ENCODE peak calls at places on chromosomes 16 and 17, in five cellular contexts. D, J, S, X and H are unnamed samples.

GRCh38 chr16:57394444-57394843 is 10.1 kb upstream of the CCL17 start:
- DNase-seq in S (no peak), D (no peak), X (no peak), J (peak), H (no peak)

GRCh38 chr16:64475627-64476351 is 646.1 kb downstream of the CDH11 start:
- DNase-seq in J (peak), D (no peak), S (no peak), X (no peak), H (no peak)

GRCh38 chr17:79484600-79485398 is 126.1 kb downstream of the RBFOX3 start:
- DNase-seq in S (no peak), X (no peak), J (no peak), D (no peak), H (no peak)

GRCh38 chr16:49543315-49543946 is 169.8 kb downstream of the C16orf78 start:
- DNase-seq in J (no peak), D (no peak), X (no peak), S (peak), H (no peak)

GRCh38 chr17:45794840-45795239 is 10.7 kb downstream of the CRHR1 start:
- DNase-seq in X (no peak), S (peak), J (no peak), D (no peak), H (no peak)

GRCh38 chr17:56727876-56728617 is 105.7 kb downstream of the C17orf67 start:
- DNase-seq in J (no peak), S (no peak), D (no peak), X (no peak), H (no peak)

GRCh38 chr17:40074871-40075215 is 12.1 kb downstream of the THRA start:
- DNase-seq in J (no peak), X (no peak), S (no peak), D (no peak), H (no peak)

GRCh38 chr17:79528592-79529125 is 82.2 kb downstream of the RBFOX3 start:
- DNase-seq in J (no peak), D (no peak), S (no peak), X (no peak), H (no peak)

GRCh38 chr16:66930189-66930588 is 4.0 kb downstream of the CIAO2B start:
- DNase-seq in S (no peak), X (no peak), D (no peak), J (peak), H (no peak)

GRCh38 chr16:22623351-22623781 is 112.7 kb downstream of the NPIPB5 start:
- DNase-seq in J (peak), S (no peak), X (no peak), D (no peak), H (no peak)

GRCh38 chr16:4346205-4346781 is 4.8 kb downstream of the PAM16 start:
- DNase-seq in X (no peak), D (no peak), S (no peak), J (no peak), H (no peak)

GRCh38 chr17:71846561-71846960 is 274.3 kb upstream of the SOX9 start:
- DNase-seq in D (no peak), X (no peak), S (no peak), J (no peak), H (no peak)

GRCh38 chr16:22192261-22193133 is 13.6 kb upstream of the EEF2K start:
- DNase-seq in S (peak), D (peak), J (peak), X (peak), H (peak)

GRCh38 chr16:84600343-84601229 is 17.3 kb downstream of the COTL1 start:
- DNase-seq in J (no peak), X (peak), D (no peak), S (no peak), H (peak)

GRCh38 chr16:2082171-2082982 is 34.6 kb downstream of the TSC2 start:
- DNase-seq in X (no peak), J (peak), S (no peak), D (no peak), H (no peak)

GRCh38 chr17:28471127-28471453 is 2.4 kb upstream of the SLC13A2 start:
- DNase-seq in J (no peak), D (no peak), X (no peak), S (no peak), H (no peak)

GRCh38 chr17:82230627-82231311 is 1.9 kb downstream of the SLC16A3 start:
- DNase-seq in S (peak), J (peak), X (peak), D (peak), H (peak)

GRCh38 chr16:67683767-67684166 is 17.2 kb downstream of the C16orf86 start:
- DNase-seq in X (no peak), S (no peak), D (no peak), J (no peak), H (no peak)

GRCh38 chr16:66515543-66516171 is 34.3 kb downstream of the TK2 start:
- DNase-seq in X (no peak), S (no peak), D (no peak), J (peak), H (no peak)

GRCh38 chr16:2152695-2153506 is 2.7 kb upstream of the TRAF7 start:
- DNase-seq in S (peak), X (no peak), J (no peak), D (no peak), H (no peak)

GRCh38 chr17:16942141-16943031 is 29.5 kb downstream of the TNFRSF13B start:
- DNase-seq in X (no peak), J (no peak), D (no peak), S (no peak), H (no peak)

GRCh38 chr17:80146121-80147034 is 550 bp downstream of the EIF4A3 start:
- DNase-seq in D (no peak), S (peak), J (peak), X (no peak), H (peak)

GRCh38 chr16:28967156-28967555 is 7.4 kb upstream of the SPNS1 start:
- DNase-seq in S (no peak), J (no peak), X (no peak), D (no peak), H (no peak)

GRCh38 chr16:63623551-63624039 is 1498.3 kb downstream of the CDH11 start:
- DNase-seq in J (no peak), S (no peak), D (no peak), X (no peak), H (no peak)

GRCh38 chr17:48258317-48258716 is 150.8 kb downstream of the SNX11 start:
- DNase-seq in S (no peak), D (no peak), J (no peak), X (no peak), H (no peak)

GRCh38 chr16:57476546-57477410 is 9.5 kb downstream of the DOK4 start:
- DNase-seq in J (peak), D (no peak), X (no peak), S (no peak), H (no peak)

GRCh38 chr17:2949469-2950044 is 113.8 kb downstream of the OR1D5 start:
- DNase-seq in S (no peak), X (no peak), J (peak), D (no peak), H (no peak)

GRCh38 chr16:69620564-69620963 is 54.8 kb downstream of the NFAT5 start:
- DNase-seq in D (no peak), X (no peak), S (no peak), J (peak), H (no peak)

GRCh38 chr16:4693956-4694663 is 748 bp downstream of the NUDT16L1 start:
- DNase-seq in S (peak), D (no peak), J (peak), X (peak), H (peak)

GRCh38 chr17:17102176-17102575 is 59.9 kb downstream of the MPRIP start:
- DNase-seq in S (no peak), J (no peak), D (no peak), X (no peak), H (no peak)

GRCh38 chr16:82175627-82176026 is 5.6 kb upstream of the MPHOSPH6 start:
- DNase-seq in S (no peak), X (no peak), D (no peak), J (no peak), H (no peak)

GRCh38 chr16:81277681-81278080 is 37.1 kb upstream of the GAN start:
- DNase-seq in J (no peak), X (no peak), S (no peak), D (no peak), H (no peak)

GRCh38 chr17:41404024-41404651 is 6.7 kb upstream of the KRT31 start:
- DNase-seq in X (no peak), D (peak), J (peak), S (no peak), H (no peak)

GRCh38 chr17:72145972-72146755 is 25.3 kb downstream of the SOX9 start:
- DNase-seq in S (no peak), J (no peak), X (no peak), D (no peak), H (no peak)

GRCh38 chr17:83061586-83061985 is 17.8 kb upstream of the METRNL start:
- DNase-seq in X (no peak), D (no peak), J (no peak), S (no peak), H (no peak)

GRCh38 chr16:60646631-60647030 is 1389.6 kb downstream of the CDH8 start:
- DNase-seq in X (no peak), J (no peak), S (no peak), D (no peak), H (no peak)

GRCh38 chr17:77686903-77687302 is 271.6 kb upstream of the TNRC6C start:
- DNase-seq in D (no peak), X (no peak), S (peak), J (no peak), H (no peak)
- TF ChIP-seq CTCF in D (no peak), X (no peak), S (no peak), J (no peak), H (no peak)

GRCh38 chr17:9771465-9771864 is 19.9 kb downstream of the DHRS7C start:
- DNase-seq in S (no peak), J (no peak), X (no peak), D (no peak), H (no peak)

GRCh38 chr17:9767432-9767991 is 23.9 kb downstream of the DHRS7C start:
- DNase-seq in D (no peak), S (no peak), X (no peak), J (no peak), H (no peak)

GRCh38 chr17:9769036-9769695 is 22.2 kb downstream of the DHRS7C start:
- DNase-seq in X (no peak), D (no peak), J (no peak), S (no peak), H (no peak)

GRCh38 chr17:9766970-9767369 is 24.4 kb downstream of the DHRS7C start:
- DNase-seq in S (no peak), J (no peak), D (no peak), X (no peak), H (no peak)

DNA sequence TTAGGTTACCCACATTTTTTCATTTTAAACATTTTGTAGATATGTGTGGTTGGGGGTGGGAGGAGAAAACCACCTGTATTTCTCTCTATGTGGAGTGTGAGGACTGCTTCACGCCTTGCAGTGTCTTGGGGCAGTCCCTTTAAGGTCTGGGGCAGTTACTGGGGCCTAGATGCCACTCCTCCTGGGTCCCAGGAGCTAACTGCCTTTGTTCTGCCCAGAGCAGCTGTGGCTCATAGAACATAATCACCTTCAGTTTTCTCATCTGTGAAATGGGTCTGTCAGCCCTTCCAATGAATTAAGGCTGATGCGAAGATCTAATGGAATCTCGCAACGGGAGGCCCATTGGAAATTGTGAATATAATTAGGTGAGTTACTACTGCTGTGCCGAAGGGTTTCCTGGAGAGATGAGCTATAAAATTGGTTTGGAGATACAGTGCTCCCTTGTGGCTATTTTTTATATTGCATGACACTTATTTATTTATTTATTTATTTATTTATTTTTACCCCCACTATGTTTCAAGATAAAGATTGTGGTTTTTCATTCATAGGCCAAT is 22.9 kb downstream of the DHRS7C start:
- DNase-seq in S (peak), J (peak), D (no peak), X (peak), H (peak)
- TF ChIP-seq CTCF in S (peak), J (no peak), D (peak), X (peak), H (no peak)

GRCh38 chr17:65027305-65027704 is 29.2 kb downstream of the GNA13 start:
- DNase-seq in X (peak), S (peak), D (no peak), J (peak), H (peak)
- TF ChIP-seq CTCF in X (no peak), S (peak), D (peak), J (peak), H (peak)

DNA sequence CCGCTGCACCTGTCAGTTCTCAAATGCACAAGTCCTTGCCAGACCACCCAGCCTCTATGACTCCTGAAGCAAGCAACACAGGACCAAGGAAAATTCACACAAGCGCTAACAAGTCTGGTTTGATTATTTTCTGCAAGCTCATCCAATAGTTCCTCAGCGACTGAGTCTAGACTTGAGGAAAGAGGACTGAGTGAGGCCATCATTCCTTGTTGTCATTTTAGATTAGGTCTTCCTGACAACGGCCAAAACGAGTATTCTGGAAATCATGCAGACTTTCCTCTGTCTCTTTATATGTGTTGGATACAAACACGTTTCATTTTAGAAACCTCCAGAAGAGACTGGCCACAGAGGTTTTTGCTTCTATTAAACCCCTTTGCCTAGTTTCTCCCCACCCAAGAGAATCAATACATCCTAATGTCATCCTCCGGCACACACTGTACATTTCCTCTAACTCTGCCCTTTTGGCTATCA is 561 bp downstream of the CCDC47 start:
- DNase-seq in S (peak), D (no peak), J (peak), X (no peak), H (no peak)
- TF ChIP-seq CTCF in S (no peak), D (no peak), J (no peak), X (no peak), H (no peak)

DNA sequence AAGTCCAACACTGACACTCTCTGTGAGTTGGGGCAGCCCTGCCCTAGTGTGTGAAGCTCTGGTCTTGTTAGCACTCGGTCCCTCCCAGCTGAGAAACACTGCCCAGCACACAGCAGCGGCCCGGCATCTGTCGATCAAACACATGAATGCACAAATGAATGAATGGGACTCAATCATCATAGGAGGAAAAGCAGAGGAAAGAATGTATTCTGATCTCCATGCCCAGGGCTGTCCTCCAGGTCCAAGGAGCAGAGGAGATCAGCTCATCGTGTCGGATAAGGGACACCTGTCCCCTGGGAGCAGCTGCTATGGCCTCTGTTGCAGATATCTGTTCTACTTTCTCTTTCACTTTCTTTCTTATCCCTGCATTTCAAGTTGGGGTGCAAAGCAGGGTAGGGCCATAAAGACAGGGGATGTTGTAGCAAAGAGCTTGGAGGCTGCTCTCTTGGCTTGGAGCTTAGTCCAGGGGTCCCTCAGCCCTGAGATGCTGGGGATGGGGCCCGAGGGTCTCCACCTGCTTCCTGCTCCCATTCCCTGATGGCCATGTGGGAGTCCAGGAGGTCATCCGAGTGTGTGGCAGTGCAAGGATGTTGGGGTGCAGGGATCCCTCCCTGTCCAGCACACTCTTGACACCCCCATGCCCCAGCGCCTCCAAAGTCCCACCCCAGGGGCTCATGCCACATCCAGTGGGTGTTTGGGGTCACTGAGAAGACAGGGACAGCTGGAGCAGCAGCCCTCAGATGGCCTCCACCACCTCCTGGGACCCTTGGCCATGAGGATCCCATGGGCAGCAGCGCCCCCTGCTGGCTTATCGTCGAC is 88.2 kb downstream of the IRF8 start:
- DNase-seq in J (no peak), X (peak), D (no peak), S (peak), H (peak)
- TF ChIP-seq CTCF in J (peak), X (peak), D (peak), S (peak), H (no peak)